ENCODE peak calls at places on chromosomes 2 and 18, in eight cellular contexts. N is NB4; C is right lobe of liver; Y is psoas muscle; M is uterus; D is body of pancreas; R is PC-9; Z is CD4-positive, CD25-positive, alpha-beta regulatory T cell. A is an unnamed sample.

GRCh38 chr18:39215920-39216319 is 1650.3 kb upstream of the CELF4 start:
- DNase-seq in Y (no peak), D (no peak), M (no peak), C (no peak), R (no peak), Z (no peak), N (no peak), A (no peak)

GRCh38 chr2:56624181-56624580 is 440.4 kb downstream of the CCDC85A start:
- DNase-seq in N (no peak), C (no peak), R (no peak), Y (no peak), Z (no peak), M (no peak), D (no peak), A (no peak)

GRCh38 chr2:159539701-159540100 is 76.6 kb downstream of the BAZ2B start:
- DNase-seq in Y (no peak), R (no peak), D (no peak), C (no peak), Z (no peak), N (no peak), M (no peak), A (no peak)

GRCh38 chr18:32386466-32386865 is 84.2 kb downstream of the GAREM1 start:
- DNase-seq in N (no peak), R (no peak), M (no peak), C (no peak), Y (no peak), D (no peak), Z (no peak), A (no peak)

GRCh38 chr2:102789349-102790085 is 27.7 kb downstream of the TMEM182 start:
- DNase-seq in Z (no peak), M (no peak), Y (no peak), D (no peak), R (no peak), N (peak), C (no peak), A (no peak)

GRCh38 chr2:149743842-149744468 is 156.4 kb upstream of the MMADHC start:
- DNase-seq in C (no peak), M (no peak), R (no peak), N (no peak), Y (no peak), D (no peak), Z (no peak), A (no peak)

GRCh38 chr2:165857881-165858280 is 63.8 kb upstream of the GALNT3 start:
- DNase-seq in Z (no peak), N (no peak), D (no peak), M (no peak), Y (no peak), R (no peak), C (no peak), A (no peak)

GRCh38 chr2:196987654-196988364 is 61.3 kb upstream of the PGAP1 start:
- DNase-seq in C (no peak), Z (peak), Y (no peak), M (peak), N (peak), R (peak), D (peak), A (no peak)

GRCh38 chr2:85134255-85135065 is 1.3 kb downstream of the TCF7L1 start:
- DNase-seq in C (peak), Y (peak), Z (peak), R (no peak), D (peak), N (peak), M (peak), A (no peak)

GRCh38 chr2:66794571-66794970 is 359.6 kb downstream of the MEIS1 start:
- DNase-seq in M (no peak), R (no peak), Z (no peak), D (no peak), C (no peak), Y (no peak), N (no peak), A (no peak)

GRCh38 chr2:237867465-237867864 is 8.0 kb downstream of the RAMP1 start:
- DNase-seq in C (no peak), Y (no peak), M (no peak), Z (no peak), R (peak), D (no peak), N (no peak), A (no peak)

GRCh38 chr18:59996370-59996966 is 96.7 kb downstream of the PMAIP1 start:
- DNase-seq in N (peak), D (peak), C (no peak), R (no peak), Z (peak), Y (no peak), M (no peak), A (peak)

GRCh38 chr18:7683753-7684152 is 116.6 kb downstream of the PTPRM start:
- DNase-seq in Y (no peak), C (no peak), D (no peak), N (no peak), M (no peak), Z (no peak), R (no peak), A (no peak)

GRCh38 chr2:168851674-168852320 is 38.4 kb downstream of the SPC25 start:
- DNase-seq in Y (peak), C (no peak), M (no peak), Z (no peak), R (no peak), N (no peak), D (no peak), A (no peak)

GRCh38 chr18:13809521-13810252 is 14.3 kb upstream of the MC5R start:
- DNase-seq in M (no peak), Y (no peak), D (peak), Z (no peak), N (no peak), R (peak), C (no peak), A (peak)

GRCh38 chr2:29310665-29311348 is 195.6 kb downstream of the CLIP4 start:
- DNase-seq in Y (no peak), M (no peak), R (peak), Z (no peak), N (no peak), C (no peak), D (no peak), A (no peak)

GRCh38 chr2:180520816-180521595 is 459.4 kb upstream of the UBE2E3 start:
- DNase-seq in N (no peak), Z (no peak), C (no peak), M (no peak), Y (no peak), R (peak), D (no peak), A (no peak)

GRCh38 chr2:97906309-97906708 is 89.4 kb downstream of the TMEM131 start:
- DNase-seq in C (no peak), Z (no peak), D (no peak), N (no peak), Y (no peak), R (no peak), M (no peak), A (no peak)

GRCh38 chr2:239193925-239194687 is 206.7 kb downstream of the HDAC4 start:
- DNase-seq in C (peak), Y (no peak), M (peak), Z (no peak), D (no peak), R (no peak), N (no peak), A (peak)

GRCh38 chr2:236159778-236160170 is 8.4 kb downstream of the GBX2 start:
- DNase-seq in Y (no peak), M (no peak), R (no peak), C (no peak), Z (no peak), N (no peak), D (no peak), A (no peak)

GRCh38 chr2:73979021-73979420 is 5.7 kb upstream of the TET3 start:
- DNase-seq in M (no peak), N (no peak), D (no peak), Y (no peak), C (no peak), Z (peak), R (no peak), A (no peak)

GRCh38 chr2:232330068-232330999 is 48.2 kb upstream of the ALPP start:
- DNase-seq in C (no peak), R (peak), Z (no peak), D (no peak), N (no peak), M (no peak), Y (no peak), A (no peak)

GRCh38 chr2:10414591-10414990 is 33.5 kb downstream of the ODC1 start:
- DNase-seq in M (no peak), D (no peak), Y (no peak), N (no peak), C (no peak), Z (no peak), R (no peak), A (no peak)

GRCh38 chr18:28183418-28184078 is 6.6 kb upstream of the CDH2 start:
- DNase-seq in Z (no peak), N (no peak), R (peak), D (no peak), M (no peak), Y (no peak), C (no peak), A (no peak)

GRCh38 chr2:80304522-80304878 is at the start of gene LRRTM1:
- DNase-seq in Z (no peak), N (no peak), D (no peak), C (no peak), M (no peak), Y (no peak), R (no peak), A (peak)

GRCh38 chr2:34570266-34570872 is 971.3 kb upstream of the FAM98A start:
- DNase-seq in Y (no peak), D (peak), M (no peak), C (no peak), N (peak), R (no peak), Z (no peak), A (no peak)

GRCh38 chr2:143700865-143701264 is 571.6 kb downstream of the ARHGAP15 start:
- DNase-seq in R (no peak), D (no peak), Z (no peak), M (no peak), N (no peak), Y (no peak), C (no peak), A (no peak)

GRCh38 chr2:152826880-152827279 is 108.5 kb downstream of the ARL6IP6 start:
- DNase-seq in D (no peak), R (no peak), Z (no peak), Y (no peak), C (no peak), M (no peak), N (no peak), A (no peak)

GRCh38 chr18:41391616-41392610 is 563.1 kb upstream of the PIK3C3 start:
- DNase-seq in R (no peak), M (no peak), Y (peak), N (peak), C (peak), D (peak), Z (peak), A (peak)
- H3K4me3 ChIP-seq in R (no peak), M (no peak), Y (no peak), N (no peak), C (no peak), D (no peak), Z (no peak), A (no peak)

DNA sequence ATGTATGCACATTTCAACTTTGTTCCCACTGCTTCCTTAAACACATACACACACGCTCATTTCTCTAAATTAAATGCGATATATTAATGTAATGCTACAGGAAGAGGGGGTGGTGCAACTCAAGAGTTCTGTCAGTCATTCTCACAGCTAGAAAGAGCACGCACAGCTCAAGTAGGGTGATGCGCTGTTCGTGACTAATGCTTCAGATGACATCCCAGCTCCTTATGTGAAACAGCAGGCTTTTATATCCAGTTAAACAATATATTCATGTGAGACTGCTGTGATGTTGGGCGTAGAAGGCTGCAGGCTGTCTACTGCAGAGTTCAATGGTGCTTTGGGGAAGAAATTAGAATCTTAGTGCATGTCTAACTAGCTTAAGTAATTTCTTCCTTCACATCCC is 912.5 kb upstream of the FSHR start:
- DNase-seq in M (no peak), R (no peak), D (no peak), Y (no peak), Z (no peak), N (no peak), C (no peak), A (no peak)
- H3K4me3 ChIP-seq in M (no peak), R (no peak), D (no peak), Y (no peak), Z (no peak), N (no peak), C (no peak), A (no peak)

GRCh38 chr2:24179683-24180082 is 4.8 kb downstream of the FAM228A start:
- DNase-seq in N (peak), Y (no peak), R (no peak), M (no peak), D (no peak), C (no peak), Z (no peak), A (no peak)

GRCh38 chr2:24183369-24184069 is 8.7 kb downstream of the FAM228A start:
- DNase-seq in Z (no peak), N (no peak), M (no peak), C (no peak), R (no peak), Y (no peak), D (no peak), A (no peak)

GRCh38 chr2:24181849-24182248 is 7.0 kb downstream of the FAM228A start:
- DNase-seq in D (no peak), Z (no peak), C (no peak), N (peak), R (no peak), M (no peak), Y (no peak), A (no peak)

GRCh38 chr2:24182507-24182906 is 7.7 kb downstream of the FAM228A start:
- DNase-seq in C (no peak), D (no peak), N (no peak), M (no peak), Y (no peak), Z (no peak), R (no peak), A (no peak)
- H3K4me3 ChIP-seq in C (no peak), D (no peak), N (no peak), M (no peak), Y (no peak), Z (no peak), R (no peak), A (no peak)

DNA sequence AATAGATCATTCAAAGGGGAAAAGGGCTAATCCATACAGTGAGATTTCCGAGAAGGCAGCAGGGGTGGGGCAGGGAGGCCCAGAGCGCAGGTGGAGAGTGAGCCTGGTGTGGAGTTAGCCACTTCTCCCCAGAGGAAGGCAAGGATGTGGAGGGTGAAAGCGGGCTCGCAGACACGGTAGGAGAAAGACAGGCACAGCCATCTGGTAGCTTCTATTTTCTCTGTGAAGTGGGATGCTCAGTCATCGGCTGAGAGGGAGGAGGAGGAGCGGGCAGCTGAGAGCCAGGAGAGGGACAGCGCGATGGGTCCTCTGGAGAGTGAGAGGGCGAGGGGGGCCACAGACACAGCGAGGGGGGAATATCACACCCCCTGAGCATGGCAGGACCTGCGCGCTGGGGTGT is 153.3 kb upstream of the NDUFV2 start:
- DNase-seq in N (no peak), Z (no peak), C (no peak), Y (no peak), R (no peak), D (no peak), M (no peak), A (no peak)
- H3K4me3 ChIP-seq in N (no peak), Z (no peak), C (no peak), Y (no peak), R (no peak), D (no peak), M (no peak), A (no peak)

DNA sequence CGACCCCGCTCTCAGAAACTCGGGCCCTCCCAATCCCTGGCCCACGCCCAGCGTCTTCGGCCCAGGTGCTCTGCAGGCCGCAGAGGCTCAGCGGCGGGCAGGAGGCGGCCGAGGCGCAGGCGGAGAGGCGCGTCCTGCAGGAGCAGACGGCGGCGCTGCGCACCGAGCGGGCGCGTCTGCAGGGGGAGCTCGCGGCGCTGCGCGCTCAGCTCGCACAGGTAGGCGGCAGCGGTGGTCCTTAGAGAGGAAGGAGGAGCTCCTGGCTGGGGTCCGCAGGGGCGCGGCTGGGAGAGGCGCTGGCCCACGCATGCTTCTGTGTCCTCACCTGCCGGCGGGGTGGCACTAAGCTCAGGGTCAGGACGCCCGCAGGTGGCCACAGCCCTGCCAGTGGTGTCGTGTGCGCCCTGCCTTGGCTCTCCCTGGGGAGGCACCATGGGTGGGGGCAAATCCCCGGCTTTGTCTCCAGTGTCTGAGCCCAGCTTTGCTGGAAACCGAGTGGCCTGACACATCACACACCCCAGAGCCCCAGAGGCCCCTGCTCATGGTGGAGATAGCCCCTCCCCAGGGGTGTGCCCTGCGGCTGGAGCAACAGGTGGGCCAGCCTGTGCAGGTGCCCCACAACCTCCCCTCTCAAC is 14.9 kb upstream of the SNED1 start:
- DNase-seq in M (peak), R (peak), D (peak), Y (peak), N (peak), Z (peak), C (peak), A (peak)
- H3K4me3 ChIP-seq in M (no peak), R (no peak), D (no peak), Y (no peak), N (no peak), Z (no peak), C (no peak), A (no peak)

GRCh38 chr2:171318463-171318934 is 115.3 kb downstream of the METTL8 start:
- DNase-seq in Z (no peak), M (no peak), Y (no peak), N (no peak), R (no peak), D (no peak), C (no peak), A (no peak)

GRCh38 chr2:171317492-171318125 is 116.2 kb downstream of the METTL8 start:
- DNase-seq in M (no peak), Z (peak), C (no peak), D (no peak), N (no peak), R (no peak), Y (no peak), A (no peak)

GRCh38 chr2:171320208-171320621 is 113.6 kb downstream of the METTL8 start:
- DNase-seq in R (no peak), C (no peak), N (no peak), D (no peak), M (no peak), Z (no peak), Y (no peak), A (no peak)

GRCh38 chr2:171319164-171319810 is 114.5 kb downstream of the METTL8 start:
- DNase-seq in R (no peak), M (no peak), N (no peak), D (no peak), C (no peak), Y (no peak), Z (peak), A (no peak)

GRCh38 chr2:171320731-171321130 is 113.1 kb downstream of the METTL8 start:
- DNase-seq in M (no peak), R (no peak), D (no peak), N (no peak), C (no peak), Y (no peak), Z (no peak), A (no peak)
- H3K4me3 ChIP-seq in M (no peak), R (no peak), D (no peak), N (no peak), C (no peak), Y (no peak), Z (no peak), A (no peak)

GRCh38 chr2:173008786-173009185 is 66.9 kb upstream of the MAP3K20 start:
- DNase-seq in N (no peak), D (no peak), M (no peak), C (no peak), Y (no peak), R (no peak), Z (peak), A (no peak)

GRCh38 chr2:173010233-173010632 is 65.4 kb upstream of the MAP3K20 start:
- DNase-seq in R (no peak), M (no peak), Y (no peak), Z (no peak), D (no peak), C (no peak), N (no peak), A (no peak)
- H3K4me3 ChIP-seq in R (no peak), M (no peak), Y (no peak), Z (no peak), D (no peak), C (no peak), N (no peak), A (no peak)

GRCh38 chr18:2325933-2326332 is 245.4 kb downstream of the METTL4 start:
- DNase-seq in Y (no peak), M (no peak), D (no peak), R (no peak), Z (no peak), N (no peak), C (no peak), A (no peak)
- H3K4me3 ChIP-seq in Y (no peak), M (no peak), D (no peak), R (no peak), Z (no peak), N (no peak), C (no peak), A (no peak)

DNA sequence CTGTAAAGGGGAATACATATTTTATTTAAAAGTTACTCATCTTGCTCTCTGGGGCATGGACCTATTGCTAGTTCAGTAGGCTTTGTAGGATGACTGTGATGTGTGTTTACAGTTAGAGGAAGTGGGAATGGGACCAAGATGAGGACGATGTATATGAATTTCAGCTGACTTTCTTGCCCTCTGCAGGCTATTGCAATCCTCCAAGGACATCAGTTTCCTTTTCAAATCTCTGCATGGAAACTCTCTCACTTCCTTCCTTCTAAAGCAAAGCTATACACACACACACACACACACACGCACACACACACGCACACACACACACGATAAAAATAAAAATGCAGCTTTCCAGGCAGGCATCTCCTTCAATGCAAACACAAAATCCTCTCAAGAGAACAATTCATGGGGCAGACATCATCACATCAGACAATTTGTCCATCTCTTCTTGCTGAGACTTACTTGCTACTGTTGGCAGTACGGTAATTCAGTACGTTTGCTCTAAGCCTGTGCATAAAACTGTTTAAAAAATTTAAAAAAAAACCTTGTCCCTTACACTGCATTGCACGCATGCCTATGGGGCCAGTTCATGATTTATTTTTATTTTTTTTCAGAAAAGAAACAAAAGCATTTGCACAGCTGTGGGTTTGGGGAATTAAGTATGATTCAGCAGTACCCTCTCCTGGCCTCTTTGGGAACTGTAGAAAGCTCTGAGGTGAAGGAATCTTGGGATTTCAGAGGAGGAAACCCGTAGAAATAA is 27.2 kb upstream of the ICOS start:
- DNase-seq in R (no peak), Z (peak), Y (no peak), N (peak), D (peak), M (no peak), C (no peak), A (no peak)
- H3K4me3 ChIP-seq in R (no peak), Z (peak), Y (peak), N (no peak), D (no peak), M (no peak), C (no peak), A (no peak)

A was measured in mucosa of descending colon.